ENCODE peak calls at places on chromosomes 7 and 10, in four cellular contexts. R is H1, Z is HepG2, B is GM12878. N is an unnamed sample.

GRCh38 chr7:90749774-90750173 is 153.7 kb downstream of the CDK14 start:
- DNase-seq in R (no peak), Z (peak; percentile 31), B (no peak), N (peak; percentile 6)

GRCh38 chr10:6115411-6115800 is 26.6 kb downstream of the RBM17 start:
- DNase-seq in R (no peak), Z (no peak), B (no peak), N (no peak)

GRCh38 chr7:108246227-108246837 is 116.2 kb upstream of the LAMB4 start:
- DNase-seq in R (no peak), Z (peak; percentile 80), B (peak; percentile 26), N (peak; percentile 33)

GRCh38 chr7:50869108-50869716 is 86.5 kb upstream of the GRB10 start:
- DNase-seq in R (no peak), Z (peak; percentile 8), B (no peak), N (no peak)

GRCh38 chr10:61903184-61903990 is 1.9 kb downstream of the ARID5B start:
- DNase-seq in R (peak; percentile 56), Z (peak; percentile 38), B (peak; percentile 53), N (no peak)

GRCh38 chr7:21923663-21924062 is 22.0 kb downstream of the CDCA7L start:
- DNase-seq in R (no peak), Z (no peak), B (no peak), N (peak; percentile 27)

GRCh38 chr7:127927339-127927679 is 103.9 kb downstream of the LRRC4 start:
- DNase-seq in R (no peak), Z (peak; percentile 10), B (no peak), N (no peak)

GRCh38 chr10:52955337-52955736 is 182.8 kb upstream of the MBL2 start:
- DNase-seq in R (no peak), Z (no peak), B (no peak), N (no peak)

GRCh38 chr7:3267928-3268690 is 32.9 kb upstream of the SDK1 start:
- DNase-seq in R (no peak), Z (no peak), B (no peak), N (no peak)

GRCh38 chr10:84226616-84227015 is 1.3 kb upstream of the LRIT2 start:
- DNase-seq in R (no peak), Z (no peak), B (no peak), N (no peak)

GRCh38 chr7:85483205-85483604 is 296.3 kb upstream of the SEMA3D start:
- DNase-seq in R (no peak), Z (no peak), B (no peak), N (no peak)

GRCh38 chr10:46559231-46559671 is 2.8 kb upstream of the GPRIN2 start:
- DNase-seq in R (peak; percentile 42), Z (no peak), B (no peak), N (no peak)

GRCh38 chr7:32069251-32069650 is 956 bp downstream of the PDE1C start:
- DNase-seq in R (no peak), Z (no peak), B (no peak), N (no peak)

GRCh38 chr10:125578658-125579315 is 104.2 kb downstream of the TEX36 start:
- DNase-seq in R (peak; percentile 1), Z (no peak), B (no peak), N (no peak)

DNA sequence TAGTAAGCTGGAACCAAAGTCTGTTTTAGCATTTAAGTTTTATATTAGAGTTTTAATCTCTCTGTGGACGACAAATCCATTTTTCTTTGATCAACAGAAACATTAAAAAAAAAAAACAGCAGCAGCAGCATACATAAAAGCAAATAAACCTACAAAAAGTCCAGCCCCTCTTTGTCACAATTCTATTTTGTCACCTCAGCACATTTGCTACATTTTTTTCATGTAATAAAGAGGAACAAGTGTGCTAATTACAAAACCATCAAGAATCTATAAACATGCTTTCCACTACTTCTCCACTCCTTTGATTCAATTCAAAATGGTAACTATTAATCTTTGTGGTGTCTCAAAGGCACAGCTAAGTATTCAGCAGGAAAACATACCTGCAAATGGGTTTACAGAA is 259.8 kb upstream of the GNAI1 start:
- DNase-seq in R (no peak), Z (no peak), B (no peak), N (no peak)
- H3K9ac ChIP-seq in R (no peak overlapping the region), Z (no peak overlapping the region), B (no peak overlapping the region), N (no peak overlapping the region)

DNA sequence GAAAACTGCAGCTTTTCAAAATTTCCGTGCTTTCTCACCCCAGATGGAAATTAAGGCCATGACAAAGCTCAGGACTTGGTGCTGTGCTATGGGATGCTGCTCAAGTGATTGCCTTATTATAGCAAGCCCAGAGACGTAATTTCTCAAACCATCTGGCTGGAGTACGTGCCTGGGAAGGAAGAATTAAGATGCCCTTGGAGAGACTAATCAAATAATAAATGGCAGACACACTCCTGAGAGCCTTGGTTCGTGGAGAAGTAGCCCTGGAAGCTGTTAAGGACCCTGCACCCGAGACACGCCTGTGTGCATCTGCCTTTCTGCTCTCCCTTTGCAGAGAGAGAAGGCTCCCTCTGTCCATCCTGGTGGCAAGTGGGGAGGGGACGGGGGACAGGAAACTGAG is 38.4 kb upstream of the PRLHR start:
- DNase-seq in R (no peak), Z (no peak), B (no peak), N (no peak)
- TF ChIP-seq SUZ12 in R (no peak), Z (no peak), B (no peak), N (no peak)

GRCh38 chr10:101779544-101780186 is 3.6 kb downstream of the NPM3 start:
- DNase-seq in R (peak; percentile 98), Z (no peak), B (peak; percentile 25), N (no peak)

GRCh38 chr10:101778781-101779543 is 3.0 kb upstream of the FGF8 start:
- DNase-seq in R (peak; percentile 82), Z (no peak), B (no peak), N (peak; percentile 70)

GRCh38 chr10:101780818-101781654 is 2.2 kb downstream of the NPM3 start:
- DNase-seq in R (peak; percentile 88), Z (peak; percentile 35), B (peak; percentile 25), N (peak; percentile 47)

GRCh38 chr10:101781655-101781983 is 1.6 kb downstream of the NPM3 start:
- DNase-seq in R (no peak), Z (no peak), B (no peak), N (no peak)

DNA sequence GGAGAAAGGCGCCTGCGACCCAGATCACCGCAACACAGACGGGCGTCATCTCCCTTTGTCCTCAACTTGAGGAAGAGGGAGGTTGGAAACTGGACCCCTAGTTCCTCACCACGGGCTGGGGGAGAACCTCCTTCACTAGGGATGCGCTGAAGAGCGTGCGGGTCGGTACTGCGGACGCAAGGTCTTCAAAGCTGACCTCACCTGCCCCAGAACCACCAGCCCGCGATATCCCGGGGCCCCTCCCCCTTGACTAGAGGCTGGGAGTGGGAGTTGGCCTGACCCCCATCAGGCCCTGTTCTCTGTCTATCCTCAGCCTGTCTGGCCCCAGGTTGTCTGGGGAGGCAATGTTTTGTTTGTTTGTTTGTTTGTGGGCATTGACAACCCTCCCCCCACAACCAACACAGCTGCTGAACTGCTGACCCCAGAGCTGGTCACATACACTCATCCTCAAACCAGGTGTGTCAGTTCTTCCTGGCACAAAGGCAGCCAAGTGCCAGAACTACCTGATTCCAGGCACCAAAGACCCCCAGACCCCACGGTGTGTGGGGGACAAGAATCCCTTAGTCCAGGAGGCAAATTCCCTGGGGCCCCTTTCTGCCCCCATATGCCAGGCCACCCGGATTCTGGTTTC is 2.9 kb downstream of the NPM3 start:
- DNase-seq in R (no peak), Z (no peak), B (no peak), N (no peak)
- H3K9ac ChIP-seq in R (no peak overlapping the region), Z (no peak overlapping the region), B (peak overlapping the region; percentile 42), N (no peak overlapping the region)

GRCh38 chr7:46713868-46714596 is 793.0 kb upstream of the IGFBP3 start:
- DNase-seq in R (no peak), Z (no peak), B (no peak), N (no peak)

GRCh38 chr7:46714904-46715303 is 793.8 kb upstream of the IGFBP3 start:
- DNase-seq in R (no peak), Z (no peak), B (no peak), N (no peak)

GRCh38 chr7:46710927-46711326 is 789.9 kb upstream of the IGFBP3 start:
- DNase-seq in R (no peak), Z (no peak), B (no peak), N (no peak)

GRCh38 chr7:46716926-46717325 is 795.9 kb upstream of the IGFBP3 start:
- DNase-seq in R (no peak), Z (no peak), B (no peak), N (no peak)

DNA sequence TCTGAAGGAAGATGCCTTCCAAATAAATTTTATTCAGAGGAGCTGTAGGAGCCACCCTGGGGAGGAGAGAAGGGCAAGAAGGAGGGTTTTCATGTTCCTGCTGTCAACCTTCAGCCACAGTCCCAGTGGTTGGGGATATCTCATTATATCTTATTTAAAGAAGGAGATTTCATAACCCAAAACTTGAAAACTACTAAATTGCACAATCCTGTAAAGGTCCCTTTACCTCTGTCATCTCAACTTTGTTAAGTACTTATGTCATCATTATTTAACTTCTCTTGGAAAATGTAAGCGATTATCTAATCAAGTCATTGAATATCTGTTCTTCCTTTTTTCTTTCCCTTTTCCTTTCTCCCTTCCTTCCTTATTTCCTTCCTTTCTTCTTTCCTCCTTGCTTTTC is 794.5 kb upstream of the IGFBP3 start:
- DNase-seq in R (no peak), Z (no peak), B (no peak), N (no peak)
- TF ChIP-seq SUZ12 in R (no peak), Z (no peak), B (no peak), N (no peak)

GRCh38 chr10:12484945-12485805 is 135.8 kb downstream of the CAMK1D start:
- DNase-seq in R (peak; percentile 56), Z (peak; percentile 13), B (peak; percentile 76), N (no peak)
- H3K9ac ChIP-seq in R (no peak overlapping the region), Z (no peak overlapping the region), B (peak overlapping the region; percentile 57), N (no peak overlapping the region)

DNA sequence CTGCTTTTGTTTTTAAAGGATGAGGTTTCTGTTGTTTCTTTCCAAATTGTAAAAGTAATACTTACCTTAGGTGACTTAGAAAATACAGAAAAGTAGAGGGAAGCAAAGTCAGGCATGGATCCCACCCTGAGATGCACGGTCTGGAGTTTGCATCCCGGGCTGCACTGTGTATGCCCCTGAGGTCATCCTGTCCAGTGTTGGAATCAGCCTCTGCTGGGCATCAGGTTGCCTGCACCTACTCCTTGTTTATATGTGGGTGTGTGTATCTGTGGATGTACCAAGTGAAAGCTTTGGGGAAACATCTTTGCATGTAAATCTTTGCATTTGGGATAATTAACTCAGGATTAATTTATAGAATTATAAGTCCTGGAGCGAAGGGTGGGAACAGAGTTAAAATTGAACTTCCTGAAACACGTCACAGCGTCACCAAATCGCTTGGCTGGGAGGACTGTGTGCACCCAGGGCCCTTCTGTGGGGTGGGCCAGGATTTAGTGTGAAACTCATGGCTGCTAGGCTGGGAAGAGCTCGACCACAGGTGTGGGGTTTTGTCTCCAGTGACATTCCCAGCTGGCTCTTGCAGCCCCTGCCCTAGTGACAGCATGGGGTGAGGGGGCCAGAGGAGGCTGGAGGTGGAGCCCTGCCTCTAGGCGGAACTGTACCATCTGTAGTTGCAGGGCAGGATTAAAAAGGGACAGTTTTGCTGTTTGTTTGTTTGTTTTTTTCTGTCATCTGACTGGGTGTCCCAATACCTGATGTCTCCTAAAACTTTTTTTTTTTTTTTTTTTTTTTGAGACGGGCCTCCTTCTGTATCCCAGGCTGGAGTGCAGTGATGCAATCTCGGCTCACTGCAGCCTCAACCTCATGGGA is 28.0 kb downstream of the GTF2IRD1 start:
- DNase-seq in R (no peak), Z (no peak), B (no peak), N (no peak)
- TF ChIP-seq SUZ12 in R (no peak), Z (no peak), B (no peak), N (no peak)

DNA sequence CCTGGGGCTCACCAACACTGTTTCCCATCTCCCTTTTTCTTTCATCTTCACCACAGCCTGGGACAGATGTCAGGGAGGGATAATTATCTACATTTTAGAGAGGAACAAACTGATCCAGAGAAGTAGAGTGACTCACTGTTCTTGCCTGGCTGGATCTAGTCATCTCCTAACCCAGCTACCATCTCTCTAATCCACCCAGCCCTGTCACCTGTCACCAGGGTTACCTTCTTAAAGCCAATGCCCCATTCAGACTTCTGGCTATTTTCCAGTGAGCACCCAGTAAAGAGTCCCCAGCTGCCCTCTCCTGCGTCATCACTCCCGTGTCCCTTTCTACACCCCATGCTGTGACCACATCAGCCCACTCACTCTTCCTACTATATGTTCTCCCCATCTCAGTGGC is 68.4 kb upstream of the DUSP5 start:
- DNase-seq in R (no peak), Z (no peak), B (no peak), N (no peak)
- H3K9ac ChIP-seq in R (no peak overlapping the region), Z (no peak overlapping the region), B (no peak overlapping the region), N (no peak overlapping the region)